ENCODE peak calls at places on chromosomes 13 and 19, in six cellular contexts. E, Y, S, D, X and K are unnamed samples.

GRCh38 chr19:19649580-19649995 is 6.1 kb upstream of the GMIP start:
- DNase-seq in S (no peak), Y (no peak), D (no peak), X (no peak), E (no peak), K (no peak)

GRCh38 chr19:45391871-45392665 is 12.8 kb downstream of the PPP1R13L start:
- DNase-seq in D (no peak), S (no peak), Y (no peak), E (no peak), X (no peak), K (no peak)

GRCh38 chr19:51001495-51001894 is at the start of gene KLK8:
- DNase-seq in S (no peak), E (no peak), D (no peak), X (no peak), Y (no peak), K (no peak)

GRCh38 chr13:64928704-64929499 is 2301.2 kb downstream of the PCDH9 start:
- DNase-seq in Y (no peak), S (peak; percentile 69), E (no peak), D (no peak), X (no peak), K (no peak)

GRCh38 chr19:42076375-42076944 is 494 bp downstream of the ZNF574 start:
- DNase-seq in X (no peak), Y (peak; percentile 72), S (peak; percentile 10), D (peak; percentile 38), E (no peak), K (peak; percentile 12)

GRCh38 chr13:99723847-99724246 is 222.6 kb downstream of the TM9SF2 start:
- DNase-seq in X (no peak), D (no peak), Y (no peak), S (no peak), E (no peak), K (no peak)

GRCh38 chr19:33740811-33741396 is 55.8 kb upstream of the KCTD15 start:
- DNase-seq in X (no peak), Y (no peak), E (no peak), S (peak; percentile 24), D (peak; percentile 7), K (no peak)

GRCh38 chr13:85935868-85936467 is 136.7 kb upstream of the SLITRK6 start:
- DNase-seq in Y (no peak), E (no peak), S (no peak), X (no peak), D (no peak), K (no peak)

GRCh38 chr19:46731007-46731501 is 14.1 kb upstream of the PRKD2 start:
- DNase-seq in Y (no peak), E (no peak), S (peak; percentile 91), X (no peak), D (no peak), K (no peak)

GRCh38 chr13:99733346-99733745 is 232.1 kb downstream of the TM9SF2 start:
- DNase-seq in X (no peak), E (no peak), S (no peak), Y (no peak), D (no peak), K (no peak)

GRCh38 chr19:57152921-57153320 is 7.9 kb upstream of the ZIM3 start:
- DNase-seq in E (no peak), D (no peak), S (no peak), X (no peak), Y (no peak), K (no peak)

GRCh38 chr13:24097064-24097463 is 63.5 kb upstream of the SPATA13 start:
- DNase-seq in E (no peak), X (no peak), Y (no peak), S (peak; percentile 67), D (no peak), K (no peak)

GRCh38 chr19:23440791-23441190 is 45.5 kb upstream of the ZNF91 start:
- DNase-seq in Y (no peak), S (no peak), X (no peak), D (no peak), E (no peak), K (no peak)

GRCh38 chr13:24746618-24747247 is 17.2 kb upstream of the RNF17 start:
- DNase-seq in S (no peak), X (no peak), Y (no peak), D (no peak), E (no peak), K (no peak)

GRCh38 chr19:38683393-38684077 is 36.1 kb downstream of the ACTN4 start:
- DNase-seq in E (no peak), S (peak; percentile 77), D (peak; percentile 50), X (peak; percentile 48), Y (peak; percentile 82), K (peak; percentile 57)

GRCh38 chr13:36736119-36736726 is 62.4 kb downstream of the SERTM1 start:
- DNase-seq in E (no peak), X (no peak), D (peak; percentile 46), S (peak; percentile 75), Y (no peak), K (peak; percentile 3)

GRCh38 chr19:52492201-52492960 is 35.1 kb upstream of the ZNF808 start:
- DNase-seq in Y (no peak), X (no peak), D (peak; percentile 14), S (no peak), E (no peak), K (no peak)

GRCh38 chr13:83117046-83117445 is 765.2 kb downstream of the SLITRK1 start:
- DNase-seq in X (no peak), E (no peak), D (no peak), S (no peak), Y (no peak), K (no peak)

GRCh38 chr13:104385409-104385808 is 1319.2 kb upstream of the SLC10A2 start:
- DNase-seq in E (no peak), D (no peak), Y (no peak), S (peak; percentile 81), X (no peak), K (no peak)

GRCh38 chr13:91724591-91724990 is 326.2 kb downstream of the GPC5 start:
- DNase-seq in X (no peak), S (no peak), D (no peak), E (no peak), Y (no peak), K (no peak)

GRCh38 chr13:46570273-46570672 is 17.3 kb downstream of the LRCH1 start:
- DNase-seq in E (no peak), X (no peak), D (no peak), S (no peak), Y (no peak), K (no peak)

GRCh38 chr13:46569471-46569870 is 16.5 kb downstream of the LRCH1 start:
- DNase-seq in E (no peak), S (no peak), Y (no peak), D (no peak), X (no peak), K (no peak)

GRCh38 chr13:46572758-46573384 is 19.9 kb downstream of the LRCH1 start:
- DNase-seq in D (no peak), S (no peak), X (no peak), Y (no peak), E (no peak), K (no peak)

GRCh38 chr13:46571941-46572340 is 19.0 kb downstream of the LRCH1 start:
- DNase-seq in X (no peak), D (no peak), E (no peak), S (no peak), Y (no peak), K (no peak)

GRCh38 chr13:46571189-46571901 is 18.4 kb downstream of the LRCH1 start:
- DNase-seq in E (no peak), D (no peak), Y (no peak), S (peak; percentile 63), X (no peak), K (no peak)
- H3K4me3 ChIP-seq in E (peak overlapping the region; percentile 17), D (no peak overlapping the region), Y (no peak overlapping the region), S (no peak overlapping the region), X (no peak overlapping the region), K (no peak overlapping the region)

GRCh38 chr19:6734096-6734696 is 3.2 kb downstream of the GPR108 start:
- DNase-seq in D (no peak), E (no peak), X (no peak), Y (peak; percentile 45), S (no peak), K (no peak)
- H3K27ac ChIP-seq in D (no peak overlapping the region), E (no peak overlapping the region), X (no peak overlapping the region), Y (no peak overlapping the region), S (no peak overlapping the region), K (no peak overlapping the region)

GRCh38 chr19:18501832-18502231 is 20.0 kb downstream of the ELL start:
- DNase-seq in X (no peak), Y (no peak), S (no peak), D (no peak), E (no peak), K (no peak)

GRCh38 chr19:18501351-18501750 is 20.5 kb downstream of the ELL start:
- DNase-seq in D (no peak), E (no peak), X (no peak), Y (no peak), S (no peak), K (no peak)

GRCh38 chr19:18502236-18502632 is 19.6 kb downstream of the ELL start:
- DNase-seq in E (no peak), S (no peak), D (no peak), Y (no peak), X (no peak), K (no peak)

GRCh38 chr19:18503337-18503970 is 18.4 kb downstream of the ELL start:
- DNase-seq in S (no peak), D (no peak), E (no peak), Y (no peak), X (no peak), K (no peak)

DNA sequence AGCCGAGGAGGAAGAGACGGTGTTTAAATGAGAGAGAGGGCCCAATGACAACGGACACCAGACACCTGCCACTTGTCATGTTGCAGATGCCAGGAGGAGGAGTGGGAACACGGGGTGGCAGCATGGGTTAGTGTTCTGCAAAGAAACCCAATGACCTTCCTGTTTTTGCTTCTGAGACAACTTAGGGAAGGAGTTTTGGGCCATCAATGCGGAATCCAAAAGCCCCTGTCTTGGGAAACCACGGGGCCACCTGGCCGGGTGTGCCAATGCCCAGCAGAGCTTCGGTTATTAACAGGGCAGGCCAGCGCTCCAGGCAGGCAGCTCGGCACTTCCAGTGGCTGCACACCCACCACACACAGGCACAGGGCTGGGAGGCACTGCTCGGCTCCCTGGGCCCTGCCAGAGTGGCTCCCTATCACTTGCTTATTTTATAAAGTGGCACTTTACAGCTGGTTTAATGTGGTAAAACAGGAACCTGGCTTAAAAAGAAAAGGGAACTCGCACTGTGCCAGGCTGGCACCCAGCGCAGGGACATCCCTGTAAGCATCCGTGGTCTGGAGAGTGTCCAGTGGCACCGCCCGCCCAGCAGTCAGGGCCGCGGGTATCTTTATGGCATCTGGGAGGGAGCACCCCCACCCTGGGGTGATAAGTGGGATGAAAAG is 19.1 kb downstream of the ELL start:
- DNase-seq in E (no peak), X (peak; percentile 75), S (no peak), D (no peak), Y (no peak), K (no peak)
- H3K4me3 ChIP-seq in E (no peak overlapping the region), X (no peak overlapping the region), S (no peak overlapping the region), D (no peak overlapping the region), Y (no peak overlapping the region), K (no peak overlapping the region)

DNA sequence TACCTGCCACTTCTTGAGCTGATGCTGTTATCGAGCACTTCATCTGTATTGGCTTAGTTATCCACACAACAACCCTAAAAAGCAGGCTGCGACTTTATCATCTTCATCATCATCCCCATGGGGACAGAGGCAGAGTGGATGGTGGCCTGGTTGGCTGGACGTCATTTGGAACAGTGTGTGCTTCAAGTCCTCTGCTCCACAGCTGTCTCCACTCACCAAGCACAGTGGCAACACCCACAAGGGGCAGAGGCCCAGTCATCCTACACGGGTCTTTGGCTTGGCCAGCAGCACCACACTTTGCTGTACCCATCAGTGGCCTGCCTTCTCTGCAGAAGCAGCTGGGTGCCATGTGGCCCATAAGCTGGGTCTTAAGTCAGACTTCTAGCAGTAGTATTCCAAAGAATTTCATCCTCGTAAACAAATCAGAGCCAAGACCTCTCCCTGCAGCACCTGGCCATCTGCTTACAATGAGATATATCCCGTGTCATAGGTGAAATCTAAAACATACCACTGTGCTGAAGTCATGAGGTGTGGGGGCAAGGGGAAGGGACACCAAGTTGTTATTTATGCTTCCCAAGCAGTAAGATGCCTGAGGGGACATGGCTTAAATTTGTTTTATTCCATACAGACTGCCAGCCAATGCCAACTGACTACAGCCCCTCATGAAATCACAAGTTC is 47.9 kb upstream of the EPHX3 start:
- DNase-seq in X (peak; percentile 94), D (no peak), S (peak; percentile 88), E (no peak), Y (no peak), K (no peak)
- H3K27ac ChIP-seq in X (peak overlapping the region; percentile 88), D (peak overlapping the region; percentile 8), S (peak overlapping the region; percentile 60), E (peak overlapping the region; percentile 45), Y (no peak overlapping the region), K (no peak overlapping the region)